ENCODE peak calls at places on chromosomes 11 and 22, in seven cellular contexts. S is GM10248; L is AG08396; I is activated CD8-positive, alpha-beta memory T cell treated with anti-CD3 and anti-CD28 coated beads for 24 hours; A is kidney; X is C1 segment of cervical spinal cord; Q is foreskin fibroblast. B is an unnamed sample.

GRCh38 chr22:33869946-33870345 is 50.3 kb downstream of the LARGE1 start:
- DNase-seq in S (no peak), L (no peak), I (no peak), A (no peak), X (no peak), Q (no peak), B (no peak)

GRCh38 chr11:45036733-45037132 is 86.0 kb upstream of the TP53I11 start:
- DNase-seq in S (no peak), L (no peak), I (no peak), A (no peak), X (no peak), Q (no peak), B (no peak)

GRCh38 chr11:116454020-116454645 is 318.7 kb downstream of the BUD13 start:
- DNase-seq in S (peak; percentile 47), L (peak; percentile 33), I (peak; percentile 58), A (no peak), X (peak; percentile 14), Q (peak; percentile 0), B (peak; percentile 75)

GRCh38 chr11:118988280-118988679 is 9.7 kb upstream of the CENATAC start:
- DNase-seq in S (no peak), L (no peak), I (no peak), A (no peak), X (no peak), Q (no peak), B (no peak)

GRCh38 chr22:35301370-35301874 is 1.7 kb downstream of the TOM1 start:
- DNase-seq in S (no peak), L (peak; percentile 45), I (no peak), A (no peak), X (no peak), Q (peak; percentile 83), B (peak; percentile 80)

GRCh38 chr11:67364783-67365525 is 8.4 kb downstream of the CLCF1 start:
- DNase-seq in S (no peak), L (no peak), I (peak; percentile 51), A (no peak), X (no peak), Q (no peak), B (no peak)

GRCh38 chr22:48489551-48490512 is 1337.8 kb downstream of the BRD1 start:
- DNase-seq in S (no peak), L (peak; percentile 34), I (no peak), A (peak; percentile 51), X (peak; percentile 54), Q (no peak), B (peak; percentile 61)

GRCh38 chr11:88281317-88281712 is 56.2 kb downstream of the CTSC start:
- DNase-seq in S (no peak), L (no peak), I (no peak), A (no peak), X (no peak), Q (no peak), B (no peak)

GRCh38 chr11:11471196-11471595 is 118.1 kb upstream of the CSNK2A3 start:
- DNase-seq in S (no peak), L (no peak), I (no peak), A (no peak), X (no peak), Q (no peak), B (no peak)

GRCh38 chr22:25352294-25352680 is 132.8 kb downstream of the CRYBB2 start:
- DNase-seq in S (no peak), L (no peak), I (no peak), A (no peak), X (no peak), Q (no peak), B (peak; percentile 38)

GRCh38 chr11:121459413-121460041 is 6.8 kb upstream of the SORL1-AS1 start:
- DNase-seq in S (no peak), L (no peak), I (no peak), A (no peak), X (no peak), Q (no peak), B (no peak)